ENCODE peak calls at places on chromosome 17, in nine cellular contexts. W, E, C, X, B, Q, S, I and G are unnamed samples.

GRCh38 chr17:38598536-38598935 is 7.2 kb downstream of the SRCIN1 start:
- DNase-seq in Q (no peak), B (no peak), E (no peak), C (no peak), W (peak; percentile 96), I (no peak), X (peak; percentile 73), S (no peak), G (peak; percentile 78)

GRCh38 chr17:45991341-45991740 is 7.7 kb upstream of the STH start:
- DNase-seq in W (no peak), B (no peak), S (no peak), Q (peak; percentile 59), X (no peak), I (no peak), E (no peak), C (no peak), G (no peak)

GRCh38 chr17:50452627-50453300 is 15.9 kb downstream of the CHAD start:
- DNase-seq in I (peak; percentile 26), C (no peak), X (no peak), Q (no peak), S (no peak), B (no peak), E (no peak), W (no peak), G (no peak)

GRCh38 chr17:10155334-10156081 is 42.9 kb downstream of the GAS7 start:
- DNase-seq in W (no peak), S (peak; percentile 50), C (no peak), X (no peak), B (no peak), I (no peak), E (no peak), Q (peak; percentile 8), G (no peak)

GRCh38 chr17:38728290-38728831 is 1.8 kb upstream of the CISD3 start:
- DNase-seq in W (no peak), I (no peak), E (peak; percentile 86), B (no peak), Q (no peak), C (no peak), S (no peak), X (no peak), G (no peak)

GRCh38 chr17:59785091-59785799 is 77.8 kb downstream of the VMP1 start:
- DNase-seq in X (no peak), Q (no peak), S (no peak), I (no peak), C (no peak), E (no peak), W (no peak), B (no peak), G (no peak)

GRCh38 chr17:36992701-36993100 is 43.9 kb downstream of the AATF start:
- DNase-seq in E (no peak), I (no peak), C (no peak), B (no peak), X (no peak), Q (no peak), S (no peak), W (no peak), G (no peak)

GRCh38 chr17:61904094-61904710 is 23.6 kb downstream of the INTS2 start:
- DNase-seq in I (no peak), B (no peak), Q (no peak), C (no peak), W (no peak), E (peak; percentile 31), X (no peak), S (no peak), G (no peak)

GRCh38 chr17:9875441-9875840 is 29.6 kb downstream of the RCVRN start:
- DNase-seq in E (no peak), X (no peak), W (no peak), C (no peak), B (no peak), S (no peak), I (peak; percentile 50), Q (no peak), G (no peak)

GRCh38 chr17:50584749-50585148 is 24.2 kb downstream of the CACNA1G start:
- DNase-seq in I (no peak), S (no peak), B (no peak), C (no peak), E (no peak), X (no peak), Q (no peak), W (no peak), G (no peak)

GRCh38 chr17:63222655-63223054 is 223.5 kb downstream of the CYB561 start:
- DNase-seq in B (no peak), E (no peak), C (no peak), W (no peak), S (no peak), Q (no peak), X (no peak), I (no peak), G (peak; percentile 7)

GRCh38 chr17:6546069-6546718 is 10.2 kb downstream of the PITPNM3 start:
- DNase-seq in E (no peak), W (no peak), I (no peak), B (no peak), C (no peak), X (peak; percentile 46), Q (no peak), S (no peak), G (no peak)

GRCh38 chr17:38605230-38605851 is 411 bp downstream of the SRCIN1 start:
- DNase-seq in S (no peak), E (no peak), I (no peak), X (no peak), Q (no peak), C (no peak), W (no peak), B (no peak), G (no peak)

GRCh38 chr17:31807846-31808245 is 51.2 kb downstream of the COPRS start:
- DNase-seq in Q (no peak), S (no peak), B (no peak), W (no peak), I (no peak), X (no peak), C (no peak), E (no peak), G (no peak)

GRCh38 chr17:68684860-68685493 is 83.8 kb upstream of the FAM20A start:
- DNase-seq in E (no peak), I (no peak), W (no peak), Q (no peak), X (no peak), C (no peak), B (no peak), S (no peak), G (no peak)

GRCh38 chr17:15377608-15378007 is 36.2 kb upstream of the TEKT3 start:
- DNase-seq in W (peak; percentile 86), I (peak; percentile 75), X (peak; percentile 67), B (no peak), Q (no peak), E (no peak), S (no peak), C (no peak), G (no peak)

GRCh38 chr17:5661486-5662125 is 77.3 kb upstream of the NLRP1 start:
- DNase-seq in E (no peak), W (no peak), S (no peak), X (no peak), B (no peak), Q (no peak), C (no peak), I (no peak), G (no peak)

GRCh38 chr17:9566067-9566466 is 9.6 kb downstream of the STX8 start:
- DNase-seq in X (peak; percentile 3), S (no peak), C (no peak), E (peak; percentile 10), W (no peak), Q (no peak), B (no peak), I (no peak), G (peak; percentile 70)

DNA sequence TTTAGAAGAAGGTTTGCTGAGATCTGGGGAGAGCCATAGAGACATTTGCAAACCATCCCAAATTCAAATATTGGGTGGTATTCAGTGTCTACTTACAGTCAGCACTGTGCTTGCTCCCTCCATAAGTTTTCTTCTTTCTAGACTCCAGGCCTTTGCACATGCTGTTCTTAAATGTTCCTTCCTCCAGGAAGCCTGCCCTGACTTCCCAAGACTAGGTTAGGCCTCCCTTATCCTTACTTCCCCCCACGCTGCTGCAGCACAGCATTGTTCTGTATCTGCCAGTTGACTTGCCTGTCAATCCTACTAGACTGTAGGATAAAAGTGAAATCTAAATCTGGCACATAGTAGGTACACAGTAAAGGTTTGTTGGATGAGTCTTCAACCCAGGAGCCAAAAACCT is 53.4 kb downstream of the ASIC2 start:
- DNase-seq in Q (no peak), E (no peak), W (no peak), I (no peak), C (no peak), S (no peak), B (no peak), X (no peak), G (no peak)
- H3K27me3 ChIP-seq in Q (no peaks in the 10 kb centered on the region), E (no peaks in the 10 kb centered on the region), W (no peaks in the 10 kb centered on the region), I (no peaks in the 10 kb centered on the region), C (no peaks in the 10 kb centered on the region), S (peaks cover 22% of the 10 kb centered on the region), B (peaks cover 68% of the 10 kb centered on the region), X (peaks cover 9% of the 10 kb centered on the region), G (no peaks in the 10 kb centered on the region)

GRCh38 chr17:55320594-55321506 is 56.1 kb downstream of the HLF start:
- DNase-seq in Q (no peak), C (no peak), X (no peak), B (no peak), I (no peak), W (no peak), S (no peak), E (no peak), G (no peak)
- H3K4me3 ChIP-seq in Q (no peak overlapping the region), C (peak overlapping the region; percentile 6), X (no peak overlapping the region), B (peak overlapping the region; percentile 7), I (no peak overlapping the region), W (no peak overlapping the region), S (no peak overlapping the region), E (no peak overlapping the region), G (no peak overlapping the region)

GRCh38 chr17:58242171-58242784 is 3.9 kb downstream of the LPO start:
- DNase-seq in I (no peak), Q (no peak), X (no peak), W (no peak), S (no peak), E (no peak), B (no peak), C (no peak), G (peak; percentile 44)
- H3K27me3 ChIP-seq in I (peaks cover 16% of the 10 kb centered on the region), Q (no peaks in the 10 kb centered on the region), X (peaks cover 18% of the 10 kb centered on the region), W (no peaks in the 10 kb centered on the region), S (peaks cover 23% of the 10 kb centered on the region), E (no peaks in the 10 kb centered on the region), B (peaks cover 98% of the 10 kb centered on the region), C (no peaks in the 10 kb centered on the region), G (peaks cover 11% of the 10 kb centered on the region)

DNA sequence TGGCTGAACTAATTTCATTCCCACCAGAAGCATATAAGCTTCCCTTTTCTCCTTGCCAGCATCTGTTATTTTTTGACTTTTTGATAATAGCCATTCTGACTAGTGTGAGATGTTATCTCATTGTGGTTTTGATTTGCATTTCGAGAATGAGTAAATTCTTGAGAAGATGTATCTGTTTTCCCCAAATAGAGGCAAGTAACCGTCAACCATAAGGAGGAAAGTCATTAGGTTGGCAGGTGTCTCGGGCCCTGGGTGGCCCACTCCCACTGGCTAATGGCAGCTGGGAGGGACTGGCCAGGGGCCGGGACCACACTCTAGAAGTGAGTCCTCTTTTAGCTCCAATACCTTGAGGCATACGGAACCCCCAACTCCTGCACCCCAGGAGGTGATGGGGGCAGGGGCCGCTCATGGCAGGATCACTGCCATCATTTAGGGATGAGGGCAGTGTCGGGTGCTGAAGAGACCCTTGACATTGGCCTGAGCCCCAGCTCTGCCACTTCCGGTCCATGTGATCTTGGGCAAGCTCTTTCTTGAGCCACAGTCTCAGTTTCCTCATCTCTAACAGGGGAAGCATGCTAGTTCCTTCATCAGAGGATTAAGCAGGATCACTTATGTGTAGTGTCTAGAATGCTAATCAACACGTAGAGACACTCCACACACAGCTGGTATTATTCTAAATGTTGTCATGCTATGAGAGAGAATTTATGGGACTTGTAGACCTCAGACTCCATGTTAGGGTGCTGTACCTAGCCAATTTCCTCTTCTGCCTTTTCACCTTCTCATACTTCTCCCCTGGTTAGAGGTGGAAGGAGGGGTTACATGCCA is 44.3 kb downstream of the RGS9 start:
- DNase-seq in X (no peak), E (no peak), Q (no peak), S (no peak), I (no peak), W (no peak), B (no peak), C (no peak), G (no peak)
- H3K4me3 ChIP-seq in X (no peak overlapping the region), E (no peak overlapping the region), Q (no peak overlapping the region), S (no peak overlapping the region), I (no peak overlapping the region), W (no peak overlapping the region), B (no peak overlapping the region), C (no peak overlapping the region), G (no peak overlapping the region)